ENCODE peak calls at places on chromosomes 3 and 15, in seven cellular contexts. U is choroid plexus epithelial cell, N is COLO829, H is H7, K is GM04503, C is left ventricle myocardium superior, O is SK-MEL-5. R is an unnamed sample.

GRCh38 chr3:183158552-183159006 is 4.0 kb downstream of the LAMP3 start:
- DNase-seq in K (no peak), C (no peak), H (no peak), U (peak), O (peak), N (peak), R (no peak)

GRCh38 chr3:83823095-83823494 is 1135.7 kb upstream of the CADM2 start:
- DNase-seq in N (no peak), U (no peak), O (no peak), C (no peak), K (no peak), H (no peak), R (no peak)

GRCh38 chr15:92005154-92005553 is 151.6 kb downstream of the SLCO3A1 start:
- DNase-seq in N (no peak), C (no peak), O (no peak), U (no peak), H (no peak), K (no peak), R (no peak)

GRCh38 chr15:39156636-39157255 is 424.1 kb upstream of the THBS1 start:
- DNase-seq in C (peak), U (no peak), K (no peak), N (no peak), O (no peak), H (no peak), R (no peak)

GRCh38 chr15:48096813-48097212 is 24.0 kb upstream of the SLC24A5 start:
- DNase-seq in H (no peak), N (peak), C (no peak), K (peak), U (peak), O (peak), R (no peak)

GRCh38 chr3:154730221-154730620 is 300.2 kb upstream of the GPR149 start:
- DNase-seq in C (no peak), H (no peak), O (peak), N (no peak), U (peak), K (no peak), R (no peak)

GRCh38 chr3:32340639-32341365 is 50.9 kb upstream of the CMTM7 start:
- DNase-seq in U (no peak), C (no peak), H (no peak), O (peak), N (peak), K (no peak), R (no peak)

GRCh38 chr3:170356596-170357175 is 829 bp upstream of the SKIL start:
- DNase-seq in O (peak), U (no peak), N (peak), H (peak), C (peak), K (no peak), R (no peak)

GRCh38 chr3:168330983-168331382 is 235.3 kb upstream of the GOLIM4 start:
- DNase-seq in K (no peak), C (no peak), U (no peak), O (no peak), H (no peak), N (no peak), R (no peak)

GRCh38 chr3:71245052-71245488 is 338.5 kb downstream of the FOXP1 start:
- DNase-seq in O (no peak), N (no peak), C (no peak), U (peak), K (no peak), H (peak), R (no peak)

GRCh38 chr3:66722675-66723074 is 221.9 kb upstream of the LRIG1 start:
- DNase-seq in C (peak), N (no peak), H (no peak), U (peak), K (peak), O (no peak), R (no peak)

GRCh38 chr15:42491540-42492225 is 742 bp upstream of the ZNF106 start:
- DNase-seq in N (peak), C (no peak), U (peak), O (no peak), H (no peak), K (peak), R (no peak)

R was measured in glutamatergic neuron.